ENCODE peak calls at places on chromosomes 16 and 17, in seven cellular contexts. M is uterus, H is fibroblast of the aortic adventitia, V is IMR-90, T is lower leg skin, X is fibroblast of mammary gland, R is PC-3. P is an unnamed sample.

GRCh38 chr16:13923703-13924298 is 3.8 kb downstream of the ERCC4 start:
- DNase-seq in R (peak), V (peak), X (peak), T (no peak), H (peak), M (no peak), P (peak)

GRCh38 chr17:35627417-35627816 is 40.3 kb downstream of the AP2B1 start:
- DNase-seq in X (no peak), R (no peak), T (no peak), V (no peak), M (no peak), H (no peak), P (no peak)

GRCh38 chr17:56136316-56136715 is 17.0 kb upstream of the ANKFN1 start:
- DNase-seq in T (no peak), R (no peak), V (no peak), H (peak), X (no peak), M (no peak), P (no peak)

GRCh38 chr17:31753011-31753410 is 106.0 kb downstream of the COPRS start:
- DNase-seq in H (no peak), X (no peak), V (no peak), R (peak), M (no peak), T (no peak), P (no peak)

GRCh38 chr17:37405955-37406634 is 541 bp downstream of the ACACA start:
- DNase-seq in H (peak), M (no peak), T (no peak), V (no peak), X (peak), R (no peak), P (no peak)

GRCh38 chr17:78271419-78272160 is 40.2 kb downstream of the TMEM235 start:
- DNase-seq in V (no peak), M (no peak), R (no peak), H (no peak), T (no peak), X (no peak), P (no peak)

GRCh38 chr17:40062347-40063033 is at the start of gene THRA:
- DNase-seq in H (no peak), R (peak), T (no peak), V (peak), X (no peak), M (peak), P (peak)

GRCh38 chr16:64092284-64092683 is 1029.6 kb downstream of the CDH11 start:
- DNase-seq in R (peak), V (peak), H (peak), X (peak), T (no peak), M (no peak), P (peak)

GRCh38 chr16:84742561-84743200 is 42.9 kb downstream of the USP10 start:
- DNase-seq in H (no peak), R (no peak), V (no peak), T (no peak), M (no peak), X (no peak), P (peak)

GRCh38 chr16:11138026-11138768 is 117.8 kb downstream of the SOCS1 start:
- DNase-seq in X (no peak), V (no peak), H (no peak), M (no peak), T (no peak), R (peak), P (no peak)

GRCh38 chr17:12983986-12984932 is 33.6 kb downstream of the ELAC2 start:
- DNase-seq in V (peak), T (peak), R (peak), H (peak), M (peak), X (peak), P (peak)

GRCh38 chr17:49022391-49022941 is 25.3 kb downstream of the IGF2BP1 start:
- DNase-seq in R (peak), V (peak), T (no peak), M (no peak), X (no peak), H (peak), P (peak)

GRCh38 chr17:30278032-30278431 is 13.7 kb downstream of the BLMH start:
- DNase-seq in V (peak), M (no peak), X (peak), H (peak), T (no peak), R (peak), P (peak)

GRCh38 chr17:50020841-50021599 is 26.0 kb upstream of the DLX3 start:
- DNase-seq in X (no peak), M (no peak), V (no peak), R (no peak), H (no peak), T (no peak), P (no peak)

GRCh38 chr17:81400939-81401726 is 5.9 kb downstream of the BAHCC1 start:
- DNase-seq in T (no peak), R (no peak), X (no peak), M (no peak), H (peak), V (no peak), P (peak)

GRCh38 chr17:40068584-40068916 is 5.8 kb downstream of the THRA start:
- DNase-seq in T (no peak), M (no peak), V (no peak), H (no peak), X (no peak), R (no peak), P (no peak)

GRCh38 chr17:44209786-44210341 is 9.6 kb downstream of the UBTF start:
- DNase-seq in M (no peak), V (peak), H (no peak), T (no peak), X (no peak), R (peak), P (no peak)

GRCh38 chr16:3057181-3058166 is 8.0 kb upstream of the IL32 start:
- DNase-seq in H (no peak), R (no peak), M (no peak), X (no peak), T (no peak), V (no peak), P (no peak)

GRCh38 chr16:3059041-3059722 is 6.3 kb upstream of the IL32 start:
- DNase-seq in X (peak), T (peak), V (peak), R (peak), M (peak), H (peak), P (peak)

GRCh38 chr16:3059723-3060242 is 5.7 kb upstream of the IL32 start:
- DNase-seq in V (no peak), T (no peak), X (no peak), R (no peak), H (no peak), M (no peak), P (no peak)

GRCh38 chr16:3056336-3057180 is 8.9 kb upstream of the IL32 start:
- DNase-seq in M (no peak), H (no peak), V (no peak), T (no peak), R (no peak), X (no peak), P (no peak)

DNA sequence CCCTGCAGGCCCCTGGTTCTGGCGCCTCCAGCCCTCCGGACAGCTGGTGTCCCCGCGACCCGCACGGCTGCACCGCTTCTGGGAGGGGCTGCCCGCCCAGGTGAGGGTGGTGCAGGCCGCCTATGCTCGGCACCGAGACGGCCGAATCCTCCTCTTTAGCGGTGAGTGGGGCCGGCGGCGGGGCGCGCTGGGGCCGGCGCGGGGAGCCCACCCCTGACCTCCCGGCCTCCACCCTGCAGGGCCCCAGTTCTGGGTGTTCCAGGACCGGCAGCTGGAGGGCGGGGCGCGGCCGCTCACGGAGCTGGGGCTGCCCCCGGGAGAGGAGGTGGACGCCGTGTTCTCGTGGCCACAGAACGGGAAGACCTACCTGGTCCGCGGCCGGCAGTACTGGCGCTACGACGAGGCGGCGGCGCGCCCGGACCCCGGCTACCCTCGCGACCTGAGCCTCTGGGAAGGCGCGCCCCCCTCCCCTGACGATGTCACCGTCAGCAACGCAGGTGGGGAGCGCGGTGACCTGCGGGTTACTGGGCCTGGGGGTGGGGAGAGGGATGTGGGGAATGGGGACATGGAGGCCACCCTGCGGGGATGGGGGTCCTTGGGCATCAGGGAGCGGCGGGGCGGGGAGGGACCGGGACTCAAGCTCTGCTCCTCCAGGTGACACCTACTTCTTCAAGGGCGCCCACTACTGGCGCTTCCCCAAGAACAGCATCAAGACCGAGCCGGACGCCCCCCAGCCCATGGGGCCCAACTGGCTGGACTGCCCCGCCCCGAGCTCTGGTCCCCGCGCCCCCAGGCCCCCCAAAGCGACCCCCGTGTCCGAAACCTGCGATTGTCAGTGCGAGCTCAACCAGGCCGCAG is 7.0 kb upstream of the IL32 start:
- DNase-seq in T (no peak), R (peak), X (peak), H (no peak), M (no peak), V (no peak), P (peak)
- TF ChIP-seq CTCF in T (no peak), R (no peak), X (no peak), H (no peak), M (no peak), V (no peak), P (no peak)

DNA sequence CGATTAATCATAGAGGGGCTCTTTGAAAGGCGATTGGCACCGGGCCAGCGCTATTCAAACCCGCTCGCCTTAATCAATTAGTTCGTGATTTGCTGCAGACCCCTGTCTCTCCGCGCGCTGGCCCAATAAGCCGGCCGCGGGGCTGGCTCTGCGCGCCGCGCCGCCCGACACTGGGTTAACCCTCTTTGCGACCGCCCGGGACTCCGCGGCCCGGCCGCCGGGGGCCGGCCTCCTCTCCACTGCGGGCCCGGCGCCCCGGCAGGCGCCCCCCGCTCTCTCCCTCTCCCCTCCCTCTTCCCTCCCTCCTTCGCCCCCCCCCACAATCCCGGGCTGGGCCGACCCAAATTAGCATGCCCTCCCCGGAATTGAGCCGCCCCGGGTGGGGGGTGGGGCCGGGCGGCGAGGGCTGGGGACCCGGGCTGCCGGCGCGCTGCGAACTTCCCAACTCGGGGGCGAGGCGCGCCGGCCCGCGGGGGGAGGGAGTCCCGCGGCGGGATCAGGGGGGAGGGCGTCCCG is 423 bp upstream of the SALL1 start:
- DNase-seq in X (peak), R (no peak), T (no peak), V (peak), H (peak), M (peak), P (peak)
- H3K4me3 ChIP-seq in X (peak), R (no peak), T (no peak), V (peak), H (peak), M (peak), P (peak)

DNA sequence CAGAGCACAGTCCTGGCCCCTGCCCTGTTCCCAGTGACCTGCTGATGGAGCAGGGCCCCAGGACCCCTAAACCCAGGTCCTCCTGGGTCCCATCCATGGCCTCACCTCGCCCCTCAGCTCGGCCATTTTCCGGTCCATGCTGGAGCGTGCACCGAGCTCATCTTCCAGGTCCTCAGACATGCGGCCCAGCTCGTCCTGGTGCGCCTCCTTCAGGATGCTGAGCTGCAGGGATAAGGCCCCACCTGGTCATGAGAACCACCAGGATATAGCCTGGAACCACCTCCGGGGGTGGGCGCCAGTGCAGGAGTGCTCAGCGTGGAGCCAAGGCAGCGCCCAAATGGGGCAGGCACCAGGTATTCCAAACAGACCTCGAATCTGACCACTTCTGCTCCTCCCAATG is 17.9 kb downstream of the CCDC102A start:
- DNase-seq in M (no peak), X (no peak), V (no peak), T (no peak), R (no peak), H (no peak), P (no peak)
- TF ChIP-seq CTCF in M (no peak), X (no peak), V (no peak), T (no peak), R (no peak), H (no peak), P (no peak)

DNA sequence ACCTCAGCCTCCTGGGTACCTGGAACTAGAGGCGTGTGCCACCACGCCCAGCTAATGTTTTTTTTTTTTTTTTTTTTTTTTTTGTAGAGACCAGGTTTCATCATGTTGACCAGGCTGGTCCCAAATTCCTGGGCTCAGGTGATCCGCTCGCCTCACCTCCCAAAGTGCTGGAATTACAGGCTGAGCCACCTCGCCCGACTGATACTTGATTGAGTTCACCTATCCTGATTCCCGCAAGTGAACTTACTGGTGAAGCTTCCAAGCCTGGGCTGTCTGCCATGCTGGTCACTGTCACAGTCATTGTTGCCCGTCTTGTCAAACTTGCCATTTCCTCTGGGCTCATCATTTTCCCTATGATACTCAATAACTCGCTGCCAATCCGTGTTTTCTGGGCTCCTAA is 71.1 kb upstream of the MTMR4 start:
- DNase-seq in M (no peak), H (no peak), R (no peak), V (no peak), X (no peak), T (no peak), P (no peak)
- H3K4me3 ChIP-seq in M (no peak), H (no peak), R (no peak), V (no peak), X (no peak), T (no peak), P (no peak)

DNA sequence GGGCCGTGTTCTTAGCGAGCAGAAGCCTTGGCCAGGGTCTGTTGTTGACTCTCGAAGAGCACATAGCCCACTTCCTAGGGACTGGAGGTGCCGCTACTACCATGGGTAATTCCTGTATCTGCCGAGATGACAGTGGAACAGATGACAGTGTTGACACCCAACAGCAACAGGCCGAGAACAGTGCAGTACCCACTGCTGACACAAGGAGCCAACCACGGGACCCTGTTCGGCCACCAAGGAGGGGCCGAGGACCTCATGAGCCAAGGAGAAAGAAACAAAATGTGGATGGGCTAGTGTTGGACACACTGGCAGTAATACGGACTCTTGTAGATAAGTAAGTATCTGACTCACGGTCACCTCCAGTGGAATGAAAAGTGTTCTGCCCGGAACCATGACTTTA is 18.5 kb downstream of the RSPRY1 start:
- DNase-seq in V (no peak), M (no peak), T (no peak), H (no peak), X (no peak), R (no peak), P (no peak)
- TF ChIP-seq CTCF in V (no peak), M (no peak), T (no peak), H (peak), X (no peak), R (no peak), P (peak)

P was measured in fibroblast of villous mesenchyme.